ENCODE peak calls at places on chromosomes 6 and 20, in eight cellular contexts. One of them, this sample, is unnamed.
A peak's percentile ranks its signal among the peaks of the same experiment; 100 is the strongest.

GRCh38 chr6:35083507-35083906 is 57.6 kb downstream of the TCP11 start:
- DNase-seq in HCEC 1CT: no peak
- DNase-seq in activated CD4-positive, alpha-beta memory T cell treated with anti-CD3 and anti-CD28 coated beads, Interleukin-2, amount 10 ng/mL, durations not matched to agents 7 days and 5 days: no peak
- DNase-seq in RPMI7951: no peak
- DNase-seq in SW480: no peak
- DNase-seq in glomerular endothelial cell: no peak
- DNase-seq in dorsolateral prefrontal cortex: peak; percentile 16
- DNase-seq in tibial artery: peak; percentile 58
- DNase-seq in this sample: no peak

GRCh38 chr6:166456360-166457156 is 73.8 kb upstream of the MPC1 start:
- DNase-seq in HCEC 1CT: no peak
- DNase-seq in activated CD4-positive, alpha-beta memory T cell treated with anti-CD3 and anti-CD28 coated beads, Interleukin-2, amount 10 ng/mL, durations not matched to agents 7 days and 5 days: no peak
- DNase-seq in RPMI7951: peak; percentile 3
- DNase-seq in SW480: peak; percentile 11
- DNase-seq in glomerular endothelial cell: no peak
- DNase-seq in dorsolateral prefrontal cortex: no peak
- DNase-seq in tibial artery: no peak
- DNase-seq in this sample: no peak

GRCh38 chr6:42556462-42556861 is 7.4 kb upstream of the UBR2 start:
- DNase-seq in HCEC 1CT: no peak
- DNase-seq in activated CD4-positive, alpha-beta memory T cell treated with anti-CD3 and anti-CD28 coated beads, Interleukin-2, amount 10 ng/mL, durations not matched to agents 7 days and 5 days: no peak
- DNase-seq in RPMI7951: no peak
- DNase-seq in SW480: peak; percentile 82
- DNase-seq in glomerular endothelial cell: no peak
- DNase-seq in dorsolateral prefrontal cortex: no peak
- DNase-seq in tibial artery: no peak
- DNase-seq in this sample: no peak

GRCh38 chr20:33793011-33793931 is 17.9 kb upstream of the CHMP4B start:
- DNase-seq in HCEC 1CT: no peak
- DNase-seq in activated CD4-positive, alpha-beta memory T cell treated with anti-CD3 and anti-CD28 coated beads, Interleukin-2, amount 10 ng/mL, durations not matched to agents 7 days and 5 days: no peak
- DNase-seq in RPMI7951: peak; percentile 74
- DNase-seq in SW480: peak; percentile 93
- DNase-seq in glomerular endothelial cell: no peak
- DNase-seq in dorsolateral prefrontal cortex: no peak
- DNase-seq in tibial artery: no peak
- DNase-seq in this sample: no peak

GRCh38 chr20:45100563-45101245 is at the start of gene KCNS1:
- DNase-seq in HCEC 1CT: no peak
- DNase-seq in activated CD4-positive, alpha-beta memory T cell treated with anti-CD3 and anti-CD28 coated beads, Interleukin-2, amount 10 ng/mL, durations not matched to agents 7 days and 5 days: no peak
- DNase-seq in RPMI7951: no peak
- DNase-seq in SW480: no peak
- DNase-seq in glomerular endothelial cell: no peak
- DNase-seq in dorsolateral prefrontal cortex: no peak
- DNase-seq in tibial artery: no peak
- DNase-seq in this sample: no peak

GRCh38 chr20:49484180-49485140 is 2.0 kb upstream of the KCNB1 start:
- DNase-seq in HCEC 1CT: peak; percentile 77
- DNase-seq in activated CD4-positive, alpha-beta memory T cell treated with anti-CD3 and anti-CD28 coated beads, Interleukin-2, amount 10 ng/mL, durations not matched to agents 7 days and 5 days: peak; percentile 73
- DNase-seq in RPMI7951: peak; percentile 73
- DNase-seq in SW480: peak; percentile 87
- DNase-seq in glomerular endothelial cell: no peak
- DNase-seq in dorsolateral prefrontal cortex: peak; percentile 87
- DNase-seq in tibial artery: peak; percentile 87
- DNase-seq in this sample: peak; percentile 54

GRCh38 chr6:121356575-121356974 is 22.3 kb upstream of the TBC1D32 start:
- DNase-seq in HCEC 1CT: no peak
- DNase-seq in activated CD4-positive, alpha-beta memory T cell treated with anti-CD3 and anti-CD28 coated beads, Interleukin-2, amount 10 ng/mL, durations not matched to agents 7 days and 5 days: no peak
- DNase-seq in RPMI7951: no peak
- DNase-seq in SW480: no peak
- DNase-seq in glomerular endothelial cell: no peak
- DNase-seq in dorsolateral prefrontal cortex: no peak
- DNase-seq in tibial artery: no peak
- DNase-seq in this sample: no peak

GRCh38 chr6:152723398-152723797 is 25.7 kb downstream of the MYCT1 start:
- DNase-seq in HCEC 1CT: peak; percentile 68
- DNase-seq in activated CD4-positive, alpha-beta memory T cell treated with anti-CD3 and anti-CD28 coated beads, Interleukin-2, amount 10 ng/mL, durations not matched to agents 7 days and 5 days: no peak
- DNase-seq in RPMI7951: peak; percentile 70
- DNase-seq in SW480: no peak
- DNase-seq in glomerular endothelial cell: no peak
- DNase-seq in dorsolateral prefrontal cortex: no peak
- DNase-seq in tibial artery: no peak
- DNase-seq in this sample: peak; percentile 41

GRCh38 chr6:38634518-38634917 is 5.2 kb downstream of the BTBD9 start:
- DNase-seq in HCEC 1CT: no peak
- DNase-seq in activated CD4-positive, alpha-beta memory T cell treated with anti-CD3 and anti-CD28 coated beads, Interleukin-2, amount 10 ng/mL, durations not matched to agents 7 days and 5 days: no peak
- DNase-seq in RPMI7951: peak; percentile 4
- DNase-seq in SW480: peak; percentile 43
- DNase-seq in glomerular endothelial cell: no peak
- DNase-seq in dorsolateral prefrontal cortex: no peak
- DNase-seq in tibial artery: no peak
- DNase-seq in this sample: no peak

This sample was measured in RCC 7860.